ENCODE peak calls at places on chromosome 6, in eight cellular contexts. Z, L, N, C, H, Q, W and G are unnamed samples.

GRCh38 chr6:74504941-74505340 is 700.9 kb downstream of the COL12A1 start:
- DNase-seq in Z (no peak), L (no peak), C (no peak), N (no peak), W (no peak), Q (no peak), H (no peak), G (no peak)

GRCh38 chr6:105892577-105893262 is 193.4 kb upstream of the PRDM1 start:
- DNase-seq in Z (no peak), N (peak), H (no peak), C (no peak), L (no peak), Q (no peak), W (no peak), G (no peak)

GRCh38 chr6:106556368-106556960 is 72.8 kb downstream of the RTN4IP1 start:
- DNase-seq in L (no peak), W (no peak), Z (no peak), H (no peak), N (no peak), C (no peak), Q (no peak), G (no peak)

GRCh38 chr6:149267513-149268043 is 49.9 kb upstream of the TAB2 start:
- DNase-seq in Z (no peak), L (no peak), H (no peak), Q (no peak), W (no peak), N (no peak), C (no peak), G (no peak)

GRCh38 chr6:135075018-135075417 is 20.4 kb upstream of the HBS1L start:
- DNase-seq in L (no peak), Z (no peak), H (no peak), Q (no peak), C (no peak), W (no peak), N (no peak), G (no peak)

GRCh38 chr6:33962186-33962585 is 158.4 kb upstream of the MLN start:
- DNase-seq in C (no peak), N (peak), W (no peak), L (no peak), Z (no peak), Q (no peak), H (peak), G (no peak)

GRCh38 chr6:24752917-24753486 is 21.7 kb upstream of the GMNN start:
- DNase-seq in C (no peak), H (no peak), N (no peak), Q (no peak), L (no peak), Z (no peak), W (no peak), G (no peak)

GRCh38 chr6:32815115-32815514 is 1.7 kb downstream of the HLA-DOB start:
- DNase-seq in Q (no peak), H (no peak), L (no peak), C (no peak), Z (no peak), W (no peak), N (no peak), G (no peak)

GRCh38 chr6:44005507-44005903 is 121.7 kb downstream of the MRPL14 start:
- DNase-seq in N (no peak), W (no peak), Z (no peak), C (no peak), L (peak), H (no peak), Q (no peak), G (no peak)

GRCh38 chr6:148501178-148501590 is 158.5 kb downstream of the SASH1 start:
- DNase-seq in Q (no peak), W (no peak), H (no peak), N (peak), L (peak), C (no peak), Z (no peak), G (no peak)

GRCh38 chr6:129146836-129147366 is 264.0 kb downstream of the LAMA2 start:
- DNase-seq in H (no peak), C (no peak), Q (no peak), Z (no peak), N (no peak), L (no peak), W (no peak), G (peak)

GRCh38 chr6:33080127-33081089 is 4.6 kb downstream of the HLA-DPB1 start:
- DNase-seq in W (peak), Z (no peak), L (peak), Q (peak), N (no peak), H (no peak), C (peak), G (no peak)

GRCh38 chr6:147195987-147196386 is 8.2 kb upstream of the STXBP5 start:
- DNase-seq in Q (no peak), L (no peak), W (no peak), H (no peak), Z (no peak), N (no peak), C (no peak), G (no peak)